ENCODE peak calls at places on chromosomes 5 and 9, in four cellular contexts. One of them, this sample, is unnamed.

GRCh38 chr9:86099695-86100364 is 472 bp upstream of the GOLM1 start:
- DNase-seq in effector memory CD8-positive, alpha-beta T cell: no peak
- DNase-seq in endothelial cell: peak
- DNase-seq in G401: peak
- DNase-seq in this sample: no peak

GRCh38 chr5:9766581-9766980 is 136.4 kb upstream of the TAS2R1 start:
- DNase-seq in effector memory CD8-positive, alpha-beta T cell: no peak
- DNase-seq in endothelial cell: no peak
- DNase-seq in G401: no peak
- DNase-seq in this sample: no peak

GRCh38 chr9:82961504-82962125 is 101.3 kb downstream of the RASEF start:
- DNase-seq in effector memory CD8-positive, alpha-beta T cell: no peak
- DNase-seq in endothelial cell: peak
- DNase-seq in G401: peak
- DNase-seq in this sample: peak

GRCh38 chr5:6734243-6734695 is 21.0 kb downstream of the TENT4A start:
- DNase-seq in effector memory CD8-positive, alpha-beta T cell: no peak
- DNase-seq in endothelial cell: no peak
- DNase-seq in G401: peak
- DNase-seq in this sample: no peak

GRCh38 chr5:140882591-140882899 is 621 bp downstream of the PCDHA13 start:
- DNase-seq in effector memory CD8-positive, alpha-beta T cell: no peak
- DNase-seq in endothelial cell: peak
- DNase-seq in G401: peak
- DNase-seq in this sample: no peak

GRCh38 chr9:111548623-111549022 is 23.6 kb downstream of the ZNF483 start:
- DNase-seq in effector memory CD8-positive, alpha-beta T cell: no peak
- DNase-seq in endothelial cell: no peak
- DNase-seq in G401: no peak
- DNase-seq in this sample: no peak

GRCh38 chr5:172299916-172300439 is 16.4 kb upstream of the UBTD2 start:
- DNase-seq in effector memory CD8-positive, alpha-beta T cell: no peak
- DNase-seq in endothelial cell: no peak
- DNase-seq in G401: no peak
- DNase-seq in this sample: no peak

GRCh38 chr5:151750121-151750520 is 8.3 kb downstream of the ATOX1 start:
- DNase-seq in effector memory CD8-positive, alpha-beta T cell: no peak
- DNase-seq in endothelial cell: no peak
- DNase-seq in G401: no peak
- DNase-seq in this sample: no peak

GRCh38 chr5:132414634-132415377 is 45.3 kb downstream of the SLC22A5 start:
- DNase-seq in effector memory CD8-positive, alpha-beta T cell: no peak
- DNase-seq in endothelial cell: no peak
- DNase-seq in G401: no peak
- DNase-seq in this sample: no peak

GRCh38 chr9:33172256-33172678 is 5.1 kb upstream of the B4GALT1 start:
- DNase-seq in effector memory CD8-positive, alpha-beta T cell: no peak
- DNase-seq in endothelial cell: no peak
- DNase-seq in G401: no peak
- DNase-seq in this sample: no peak

GRCh38 chr9:136551401-136552116 is 5.7 kb upstream of the NOTCH1 start:
- DNase-seq in effector memory CD8-positive, alpha-beta T cell: no peak
- DNase-seq in endothelial cell: no peak
- DNase-seq in G401: no peak
- DNase-seq in this sample: no peak

GRCh38 chr9:75893096-75893495 is 2.6 kb downstream of the PCSK5 start:
- DNase-seq in effector memory CD8-positive, alpha-beta T cell: no peak
- DNase-seq in endothelial cell: no peak
- DNase-seq in G401: no peak
- DNase-seq in this sample: no peak

GRCh38 chr5:111741270-111741669 is 15.7 kb downstream of the NREP start:
- DNase-seq in effector memory CD8-positive, alpha-beta T cell: no peak
- DNase-seq in endothelial cell: no peak
- DNase-seq in G401: peak
- DNase-seq in this sample: peak

GRCh38 chr5:161676109-161676508 is 9.4 kb upstream of the GABRA6 start:
- DNase-seq in effector memory CD8-positive, alpha-beta T cell: no peak
- DNase-seq in endothelial cell: no peak
- DNase-seq in G401: peak
- DNase-seq in this sample: peak

GRCh38 chr5:96788112-96788749 is 19.5 kb downstream of the ERAP1 start:
- DNase-seq in effector memory CD8-positive, alpha-beta T cell: no peak
- DNase-seq in endothelial cell: no peak
- DNase-seq in G401: no peak
- DNase-seq in this sample: no peak

GRCh38 chr5:132322266-132322665 is 28.1 kb downstream of the SLC22A4 start:
- DNase-seq in effector memory CD8-positive, alpha-beta T cell: no peak
- DNase-seq in endothelial cell: peak
- DNase-seq in G401: no peak
- DNase-seq in this sample: no peak

GRCh38 chr5:68110264-68110663 is 105.3 kb upstream of the PIK3R1 start:
- DNase-seq in effector memory CD8-positive, alpha-beta T cell: no peak
- DNase-seq in endothelial cell: no peak
- DNase-seq in G401: no peak
- DNase-seq in this sample: no peak

GRCh38 chr9:94156549-94157407 is 72.5 kb downstream of the PTPDC1 start:
- DNase-seq in effector memory CD8-positive, alpha-beta T cell: no peak
- DNase-seq in endothelial cell: no peak
- DNase-seq in G401: peak
- DNase-seq in this sample: no peak

GRCh38 chr5:36573441-36573840 is 33.0 kb upstream of the SLC1A3 start:
- DNase-seq in effector memory CD8-positive, alpha-beta T cell: no peak
- DNase-seq in endothelial cell: no peak
- DNase-seq in G401: no peak
- DNase-seq in this sample: no peak

GRCh38 chr9:126819482-126819881 is 14.6 kb downstream of the ZBTB43 start:
- DNase-seq in effector memory CD8-positive, alpha-beta T cell: no peak
- DNase-seq in endothelial cell: no peak
- DNase-seq in G401: no peak
- DNase-seq in this sample: no peak

GRCh38 chr9:93522736-93523135 is 53.6 kb upstream of the PHF2 start:
- DNase-seq in effector memory CD8-positive, alpha-beta T cell: no peak
- DNase-seq in endothelial cell: no peak
- DNase-seq in G401: peak
- DNase-seq in this sample: no peak

GRCh38 chr9:111429175-111429574 is 55.0 kb downstream of the ECPAS start:
- DNase-seq in effector memory CD8-positive, alpha-beta T cell: no peak
- DNase-seq in endothelial cell: no peak
- DNase-seq in G401: no peak
- DNase-seq in this sample: no peak